ENCODE peak calls at places on chromosomes 3 and 15, in four cellular contexts. B, Z, J and D are unnamed samples.

GRCh38 chr3:121592856-121593702 is at the start of gene FBXO40:
- DNase-seq in B (peak), Z (peak), J (no peak), D (peak)

GRCh38 chr15:45618813-45619212 is 16.0 kb upstream of the SQOR start:
- DNase-seq in Z (no peak), B (no peak), J (no peak), D (no peak)

GRCh38 chr3:132326251-132326650 is 9.0 kb downstream of the ACP3 start:
- DNase-seq in Z (no peak), B (no peak), J (no peak), D (no peak)

GRCh38 chr3:86794336-86795065 is 196.4 kb downstream of the VGLL3 start:
- DNase-seq in J (no peak), B (no peak), Z (no peak), D (no peak)

GRCh38 chr3:141539441-141540187 is 52.8 kb downstream of the RASA2 start:
- DNase-seq in Z (no peak), J (no peak), B (no peak), D (no peak)

GRCh38 chr3:129313415-129313982 is 34.8 kb downstream of the HMCES start:
- DNase-seq in Z (peak), B (peak), J (no peak), D (no peak)

GRCh38 chr3:154886437-154886836 is 193.7 kb upstream of the MME start:
- DNase-seq in B (no peak), J (no peak), Z (peak), D (peak)

GRCh38 chr3:120263792-120264191 is 21.2 kb downstream of the GPR156 start:
- DNase-seq in Z (no peak), J (no peak), B (no peak), D (no peak)

GRCh38 chr15:72271895-72272212 is 500 bp downstream of the PARP6 start:
- DNase-seq in B (no peak), Z (peak), J (no peak), D (peak)

GRCh38 chr3:108006077-108006675 is 84.7 kb downstream of the CD47 start:
- DNase-seq in B (no peak), J (no peak), Z (peak), D (peak)

GRCh38 chr15:93005133-93005532 is 83.9 kb downstream of the RGMA start:
- DNase-seq in Z (no peak), J (no peak), B (no peak), D (no peak)

GRCh38 chr3:188052966-188053340 is 101.0 kb upstream of the LPP start:
- DNase-seq in Z (peak), B (no peak), J (no peak), D (no peak)

GRCh38 chr3:143060906-143061305 is 58.7 kb upstream of the CHST2 start:
- DNase-seq in B (no peak), J (no peak), Z (peak), D (peak)

GRCh38 chr3:185164428-185165217 is 11.8 kb upstream of the C3orf70 start:
- DNase-seq in Z (no peak), J (no peak), B (no peak), D (no peak)

GRCh38 chr3:52518723-52519444 is 14.8 kb downstream of the NT5DC2 start:
- DNase-seq in B (peak), J (no peak), Z (peak), D (no peak)

GRCh38 chr3:158640646-158641045 is 3.7 kb upstream of the GFM1 start:
- DNase-seq in J (no peak), B (no peak), Z (no peak), D (no peak)

GRCh38 chr3:112605285-112605684 is 35.7 kb downstream of the CCDC80 start:
- DNase-seq in B (no peak), J (no peak), Z (no peak), D (no peak)

GRCh38 chr3:102630531-102630930 is 195.7 kb downstream of the ZPLD1 start:
- DNase-seq in B (no peak), J (no peak), Z (no peak), D (no peak)

GRCh38 chr15:29678504-29679034 is 143.7 kb downstream of the TJP1 start:
- DNase-seq in B (no peak), Z (no peak), J (no peak), D (no peak)

GRCh38 chr3:147191795-147192385 is 214.5 kb downstream of the ZIC4 start:
- DNase-seq in Z (peak), B (no peak), J (no peak), D (peak)

GRCh38 chr3:11629716-11630115 is 14.0 kb downstream of the VGLL4 start:
- DNase-seq in J (no peak), B (no peak), Z (no peak), D (no peak)

GRCh38 chr3:75325716-75326115 is 338.4 kb upstream of the FRG2C start:
- DNase-seq in J (no peak), B (no peak), Z (no peak), D (no peak)

GRCh38 chr15:58269455-58270414 is 131.6 kb downstream of the AQP9 start:
- DNase-seq in J (no peak), B (no peak), Z (peak), D (peak)

GRCh38 chr15:45121706-45122417 is 7.7 kb downstream of the DUOXA2 start:
- DNase-seq in B (no peak), J (no peak), Z (peak), D (peak)

GRCh38 chr15:75578948-75579908 is at the start of gene PTPN9:
- DNase-seq in J (no peak), Z (peak), B (peak), D (peak)

GRCh38 chr3:163785693-163786092 is 1292.6 kb downstream of the SI start:
- DNase-seq in J (no peak), Z (no peak), B (no peak), D (no peak)

GRCh38 chr3:158830391-158830790 is 28.5 kb downstream of the MFSD1 start:
- DNase-seq in B (no peak), Z (peak), J (no peak), D (peak)

GRCh38 chr15:93974804-93975481 is 256.4 kb upstream of the MCTP2 start:
- DNase-seq in B (peak), J (no peak), Z (peak), D (peak)

GRCh38 chr3:7793786-7794185 is 707.8 kb upstream of the LMCD1 start:
- DNase-seq in B (no peak), Z (no peak), J (no peak), D (no peak)

GRCh38 chr3:42706721-42707619 is 4.4 kb upstream of the HHATL start:
- DNase-seq in J (no peak), B (peak), Z (no peak), D (no peak)

GRCh38 chr3:27568393-27568792 is 84.2 kb upstream of the SLC4A7 start:
- DNase-seq in Z (peak), J (no peak), B (peak), D (peak)

GRCh38 chr15:93428135-93428534 is 339.1 kb upstream of the RGMA start:
- DNase-seq in Z (peak), J (no peak), B (no peak), D (peak)

GRCh38 chr3:35639251-35640185 is at the start of gene ARPP21:
- DNase-seq in B (no peak), Z (no peak), J (no peak), D (no peak)

GRCh38 chr3:96996009-96996408 is 181.6 kb downstream of the EPHA6 start:
- DNase-seq in Z (no peak), B (no peak), J (no peak), D (no peak)

GRCh38 chr3:14214764-14215163 is 36.1 kb downstream of the LSM3 start:
- DNase-seq in Z (no peak), B (no peak), J (no peak), D (no peak)

GRCh38 chr15:50144342-50145120 is 25.5 kb upstream of the ATP8B4 start:
- DNase-seq in B (no peak), J (no peak), Z (no peak), D (no peak)

GRCh38 chr3:62562017-62562416 is 188.7 kb upstream of the FEZF2 start:
- DNase-seq in Z (peak), B (no peak), J (no peak), D (peak)

GRCh38 chr3:13114811-13115615 is 41.8 kb upstream of the IQSEC1 start:
- DNase-seq in Z (no peak), B (no peak), J (no peak), D (no peak)

GRCh38 chr3:126005951-126006350 is 37.0 kb downstream of the ROPN1B start:
- DNase-seq in B (no peak), Z (peak), J (no peak), D (peak)

GRCh38 chr15:101115318-101115886 is 136.4 kb downstream of the CHSY1 start:
- DNase-seq in Z (no peak), J (no peak), B (no peak), D (no peak)

GRCh38 chr15:101116681-101116976 is 135.2 kb downstream of the CHSY1 start:
- DNase-seq in Z (no peak), B (no peak), J (no peak), D (no peak)

GRCh38 chr15:101114610-101115009 is 137.2 kb downstream of the CHSY1 start:
- DNase-seq in J (no peak), Z (no peak), B (no peak), D (no peak)

GRCh38 chr15:101114146-101114545 is 137.7 kb downstream of the CHSY1 start:
- DNase-seq in Z (no peak), B (no peak), J (no peak), D (no peak)

GRCh38 chr15:101115887-101116680 is 135.8 kb downstream of the CHSY1 start:
- DNase-seq in Z (no peak), B (peak), J (no peak), D (no peak)
- TF ChIP-seq CTCF in Z (no peak), B (no peak), J (no peak), D (no peak)

GRCh38 chr3:186318135-186318534 is 43.9 kb downstream of the DGKG start:
- DNase-seq in Z (no peak), B (no peak), J (no peak), D (no peak)
- TF ChIP-seq CTCF in Z (no peak), B (no peak), J (no peak), D (no peak)

GRCh38 chr3:46897829-46898320 is 20.4 kb downstream of the PTH1R start:
- DNase-seq in J (no peak), B (peak), Z (no peak), D (no peak)
- TF ChIP-seq CTCF in J (no peak), B (no peak), Z (no peak), D (no peak)

GRCh38 chr3:38984110-38984509 is 67.6 kb downstream of the SCN11A start:
- DNase-seq in Z (peak), B (no peak), J (no peak), D (peak)
- TF ChIP-seq CTCF in Z (no peak), B (no peak), J (no peak), D (no peak)

GRCh38 chr15:85412956-85413854 is 32.8 kb downstream of the AKAP13 start:
- DNase-seq in Z (peak), B (peak), J (peak), D (peak)

GRCh38 chr15:85414991-85415390 is 34.6 kb downstream of the AKAP13 start:
- DNase-seq in B (no peak), Z (no peak), J (no peak), D (no peak)

GRCh38 chr15:85415779-85416178 is 35.4 kb downstream of the AKAP13 start:
- DNase-seq in Z (no peak), J (no peak), B (no peak), D (no peak)

GRCh38 chr15:85414037-85414436 is 33.6 kb downstream of the AKAP13 start:
- DNase-seq in J (no peak), Z (no peak), B (no peak), D (no peak)

DNA sequence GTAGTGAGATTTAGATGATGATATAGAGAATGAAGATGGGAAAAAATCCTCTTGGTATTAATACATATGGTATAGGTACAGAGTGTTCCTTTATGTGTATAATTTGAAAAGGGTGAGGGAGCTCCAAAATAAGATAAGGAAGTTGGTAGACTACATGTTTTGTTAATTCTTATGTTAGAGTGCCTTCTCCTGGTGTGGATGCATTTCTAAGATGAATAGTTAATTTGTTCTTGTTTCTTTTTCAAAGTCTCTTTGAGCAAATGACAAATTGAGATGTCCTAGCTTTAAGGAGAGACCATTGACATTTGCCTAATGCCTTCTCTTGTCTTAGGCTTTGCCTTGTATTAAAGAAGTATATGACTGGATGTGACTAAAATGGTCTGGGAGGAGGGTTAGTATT is 34.1 kb downstream of the AKAP13 start:
- DNase-seq in B (no peak), Z (peak), J (no peak), D (peak)
- TF ChIP-seq CTCF in B (no peak), Z (peak), J (no peak), D (peak)

GRCh38 chr15:90932660-90932991 is 277 bp upstream of the HDDC3 start:
- DNase-seq in Z (no peak), J (no peak), B (no peak), D (no peak)
- TF ChIP-seq CTCF in Z (no peak), J (no peak), B (no peak), D (no peak)

DNA sequence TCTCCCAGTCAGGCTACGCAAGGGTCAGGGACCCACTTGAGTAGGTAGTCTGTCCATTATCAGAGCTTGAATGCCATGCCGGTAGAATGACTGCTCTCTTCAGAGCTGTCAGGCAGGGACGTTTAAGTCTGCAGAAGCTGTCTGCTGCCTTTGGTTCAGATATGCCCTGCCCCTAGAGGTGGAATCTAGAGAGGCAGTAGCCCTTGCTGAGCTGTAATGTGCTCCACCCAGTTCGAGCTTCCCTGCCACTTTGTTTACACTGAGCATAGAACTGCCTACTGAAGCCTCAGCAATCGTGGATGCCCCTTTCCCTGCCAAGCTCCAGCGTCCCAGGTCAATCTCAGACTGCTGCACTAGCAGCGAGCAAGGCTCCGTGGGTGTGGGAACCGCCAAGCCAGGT is 57.5 kb upstream of the SETMAR start:
- DNase-seq in J (no peak), Z (no peak), B (no peak), D (no peak)
- TF ChIP-seq CTCF in J (no peak), Z (no peak), B (no peak), D (no peak)

GRCh38 chr3:136817448-136817847 is 1.5 kb upstream of the SLC35G2 start:
- DNase-seq in Z (peak), B (no peak), J (no peak), D (peak)

GRCh38 chr3:136818191-136818850 is 605 bp upstream of the SLC35G2 start:
- DNase-seq in B (peak), Z (peak), J (no peak), D (peak)

GRCh38 chr3:136819784-136820640 is 1.1 kb downstream of the SLC35G2 start:
- DNase-seq in B (peak), J (no peak), Z (peak), D (peak)

GRCh38 chr3:136818851-136819783 is at the start of gene SLC35G2:
- DNase-seq in J (no peak), Z (peak), B (peak), D (peak)
- TF ChIP-seq CTCF in J (no peak), Z (no peak), B (no peak), D (no peak)

DNA sequence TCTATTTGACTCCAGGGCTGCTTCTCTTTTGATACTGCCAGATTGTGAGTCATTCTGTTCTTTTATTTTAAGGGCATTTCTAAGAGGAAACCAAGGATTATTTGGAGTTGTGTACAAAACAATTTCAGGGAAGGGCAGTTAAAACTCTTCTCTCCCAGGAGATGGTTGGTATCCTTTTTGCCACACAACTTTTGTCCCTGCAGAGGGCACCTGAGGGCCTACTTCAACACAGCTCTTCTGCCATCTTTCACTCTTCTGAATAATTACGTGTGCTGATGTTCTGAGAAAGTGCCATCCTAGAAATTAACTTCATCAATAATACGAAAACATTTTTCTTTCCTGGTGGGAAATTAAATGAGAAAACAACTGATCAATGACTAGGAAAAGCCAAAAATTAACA is 75.7 kb upstream of the GADL1 start:
- DNase-seq in B (no peak), Z (peak), J (no peak), D (peak)
- TF ChIP-seq CTCF in B (no peak), Z (peak), J (peak), D (peak)

GRCh38 chr3:190319660-190320059 is 2.6 kb downstream of the CLDN1 start:
- DNase-seq in Z (peak), J (no peak), B (no peak), D (peak)

GRCh38 chr3:190320594-190321362 is 1.5 kb downstream of the CLDN1 start:
- DNase-seq in Z (peak), J (no peak), B (no peak), D (no peak)

GRCh38 chr3:190323241-190323617 is 983 bp upstream of the CLDN1 start:
- DNase-seq in B (peak), Z (peak), J (no peak), D (peak)

GRCh38 chr3:190321789-190322603 is at the start of gene CLDN1:
- DNase-seq in B (peak), J (peak), Z (peak), D (peak)

GRCh38 chr3:190322604-190323240 is 476 bp upstream of the CLDN1 start:
- DNase-seq in Z (no peak), B (peak), J (no peak), D (no peak)
- TF ChIP-seq CTCF in Z (no peak), B (no peak), J (no peak), D (no peak)